ENCODE peak calls at places on chromosomes 3 and 15, in six cellular contexts. X, G, M, H, I and F are unnamed samples.

GRCh38 chr15:65918357-65918920 is 49.1 kb downstream of the RAB11A start:
- DNase-seq in G (no peak), I (no peak), H (no peak), M (no peak), X (no peak), F (no peak)

GRCh38 chr3:141575879-141576743 is 89.3 kb downstream of the RASA2 start:
- DNase-seq in H (no peak), X (peak), G (no peak), M (peak), I (no peak), F (peak)

GRCh38 chr3:156273068-156273709 is 152.8 kb downstream of the KCNAB1 start:
- DNase-seq in H (no peak), M (no peak), G (no peak), I (no peak), X (no peak), F (no peak)

GRCh38 chr15:91632981-91633380 is 220.5 kb upstream of the SLCO3A1 start:
- DNase-seq in X (no peak), G (no peak), H (no peak), I (no peak), M (no peak), F (no peak)

GRCh38 chr3:9595877-9596276 is 42.3 kb upstream of the LHFPL4 start:
- DNase-seq in M (peak), I (no peak), H (no peak), G (no peak), X (no peak), F (no peak)

GRCh38 chr15:60798821-60799220 is 319.9 kb upstream of the ICE2 start:
- DNase-seq in M (no peak), X (peak), G (no peak), I (no peak), H (no peak), F (peak)

GRCh38 chr3:173748140-173748539 is 350.6 kb downstream of the NLGN1 start:
- DNase-seq in M (no peak), I (no peak), G (no peak), H (no peak), X (no peak), F (no peak)

GRCh38 chr3:126508539-126508938 is 9.0 kb downstream of the UROC1 start:
- DNase-seq in I (peak), M (no peak), H (no peak), X (no peak), G (no peak), F (no peak)

GRCh38 chr3:23537006-23537620 is 268.6 kb upstream of the UBE2E1 start:
- DNase-seq in H (no peak), I (no peak), M (no peak), G (no peak), X (no peak), F (no peak)

GRCh38 chr3:143497382-143497781 is 350.9 kb downstream of the SLC9A9 start:
- DNase-seq in H (no peak), I (no peak), X (no peak), G (no peak), M (no peak), F (no peak)

GRCh38 chr3:12663311-12663935 is 494 bp downstream of the RAF1 start:
- DNase-seq in H (peak), X (no peak), G (no peak), M (peak), I (no peak), F (no peak)

GRCh38 chr3:195549931-195550519 is 6.9 kb upstream of the PPP1R2 start:
- DNase-seq in X (peak), G (no peak), H (peak), I (no peak), M (peak), F (peak)

GRCh38 chr3:71050133-71050520 is 533.4 kb downstream of the FOXP1 start:
- DNase-seq in G (no peak), I (no peak), M (no peak), H (no peak), X (no peak), F (no peak)

GRCh38 chr15:70670680-70671079 is 92.7 kb downstream of the UACA start:
- DNase-seq in H (no peak), I (no peak), G (no peak), X (no peak), M (no peak), F (no peak)

GRCh38 chr15:81296673-81297072 is 27.3 kb downstream of the STARD5 start:
- DNase-seq in H (peak), M (peak), I (peak), G (no peak), X (peak), F (peak)

GRCh38 chr3:79012530-79012913 is 755.3 kb downstream of the ROBO1 start:
- DNase-seq in G (no peak), X (no peak), H (no peak), M (no peak), I (no peak), F (no peak)

DNA sequence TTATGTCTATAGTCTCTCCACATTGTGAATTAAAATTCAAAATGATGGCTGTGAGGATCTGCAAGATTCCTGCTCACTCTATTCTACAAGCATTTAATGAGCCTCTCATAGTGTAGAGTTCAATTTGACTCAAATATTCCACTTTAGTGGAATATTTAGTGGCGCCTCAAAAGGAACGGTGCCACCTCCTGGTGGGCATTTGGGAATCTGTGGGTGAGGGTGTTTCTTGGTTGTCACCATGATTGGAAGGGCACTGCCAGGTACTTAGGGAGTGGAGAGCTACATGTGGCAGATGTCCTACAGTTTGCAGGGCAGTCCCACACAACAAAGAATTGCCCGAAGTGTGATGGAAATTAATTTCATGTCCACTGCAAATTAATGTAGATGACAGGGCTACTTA is 21.5 kb upstream of the KCNMB3 start:
- DNase-seq in H (no peak), X (no peak), I (no peak), M (no peak), G (no peak), F (no peak)
- TF ChIP-seq CTCF in H (no peak), X (peak), I (no peak), M (no peak), G (peak), F (no peak)

GRCh38 chr3:51681453-51681852 is 10.4 kb downstream of the TEX264 start:
- DNase-seq in M (peak), I (no peak), X (no peak), H (peak), G (no peak), F (no peak)

GRCh38 chr3:51682526-51682925 is 11.5 kb downstream of the TEX264 start:
- DNase-seq in X (no peak), G (no peak), H (no peak), M (no peak), I (no peak), F (no peak)

GRCh38 chr3:51680663-51681230 is 9.7 kb downstream of the TEX264 start:
- DNase-seq in X (no peak), H (no peak), G (no peak), M (peak), I (no peak), F (no peak)

GRCh38 chr3:51683566-51683965 is 12.5 kb downstream of the TEX264 start:
- DNase-seq in M (no peak), G (no peak), I (no peak), H (peak), X (no peak), F (no peak)

GRCh38 chr3:51682079-51682478 is 11.0 kb downstream of the TEX264 start:
- DNase-seq in M (peak), H (peak), X (peak), G (peak), I (peak), F (peak)
- TF ChIP-seq CTCF in M (peak), H (peak), X (peak), G (peak), I (peak), F (peak)

DNA sequence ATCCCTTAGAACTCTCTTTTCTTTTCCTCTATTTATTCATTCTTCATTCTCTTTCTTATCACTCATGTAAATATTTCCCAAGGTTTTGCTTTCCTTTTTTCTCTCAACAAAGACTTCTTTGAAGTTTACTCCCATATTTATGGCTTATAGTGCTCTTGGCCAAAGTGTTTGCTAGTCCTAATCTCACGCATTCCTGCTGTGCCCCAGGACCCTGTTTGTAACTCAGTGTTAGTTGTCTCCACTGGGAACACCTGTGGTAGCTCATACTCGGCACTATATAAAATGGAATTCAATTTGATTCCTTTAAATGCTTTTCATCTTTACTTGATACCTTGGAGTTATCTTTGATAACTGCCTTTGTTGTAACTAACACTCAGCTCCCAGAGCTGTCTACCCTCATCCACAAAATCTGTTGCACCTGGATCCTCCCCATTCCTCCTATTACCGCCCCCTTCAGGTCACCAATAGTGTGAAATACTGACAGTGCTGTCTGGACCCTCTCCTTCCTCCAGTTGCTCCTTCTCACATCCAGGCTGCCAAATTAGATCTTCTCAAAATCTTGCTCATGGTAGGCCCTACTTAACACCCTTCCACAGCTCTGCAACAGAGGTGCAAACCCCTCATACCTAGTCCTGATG is 76.8 kb downstream of the TIGIT start:
- DNase-seq in H (no peak), I (no peak), G (no peak), M (no peak), X (no peak), F (no peak)
- TF ChIP-seq CTCF in H (no peak), I (no peak), G (peak), M (no peak), X (peak), F (no peak)

GRCh38 chr3:128273841-128274573 is 120.7 kb downstream of the EEFSEC start:
- DNase-seq in M (no peak), H (no peak), I (no peak), G (no peak), X (no peak), F (no peak)

GRCh38 chr3:128276151-128276445 is 122.8 kb downstream of the EEFSEC start:
- DNase-seq in G (no peak), M (no peak), X (no peak), I (no peak), H (no peak), F (no peak)

GRCh38 chr3:128273116-128273840 is 120.0 kb downstream of the EEFSEC start:
- DNase-seq in I (no peak), H (no peak), X (no peak), G (no peak), M (no peak), F (no peak)

GRCh38 chr3:128275316-128276150 is 122.3 kb downstream of the EEFSEC start:
- DNase-seq in G (no peak), H (no peak), I (no peak), M (no peak), X (no peak), F (no peak)

GRCh38 chr3:128274837-128275236 is 121.6 kb downstream of the EEFSEC start:
- DNase-seq in X (no peak), M (no peak), H (no peak), G (peak), I (no peak), F (no peak)
- TF ChIP-seq CTCF in X (no peak), M (no peak), H (no peak), G (no peak), I (no peak), F (no peak)

DNA sequence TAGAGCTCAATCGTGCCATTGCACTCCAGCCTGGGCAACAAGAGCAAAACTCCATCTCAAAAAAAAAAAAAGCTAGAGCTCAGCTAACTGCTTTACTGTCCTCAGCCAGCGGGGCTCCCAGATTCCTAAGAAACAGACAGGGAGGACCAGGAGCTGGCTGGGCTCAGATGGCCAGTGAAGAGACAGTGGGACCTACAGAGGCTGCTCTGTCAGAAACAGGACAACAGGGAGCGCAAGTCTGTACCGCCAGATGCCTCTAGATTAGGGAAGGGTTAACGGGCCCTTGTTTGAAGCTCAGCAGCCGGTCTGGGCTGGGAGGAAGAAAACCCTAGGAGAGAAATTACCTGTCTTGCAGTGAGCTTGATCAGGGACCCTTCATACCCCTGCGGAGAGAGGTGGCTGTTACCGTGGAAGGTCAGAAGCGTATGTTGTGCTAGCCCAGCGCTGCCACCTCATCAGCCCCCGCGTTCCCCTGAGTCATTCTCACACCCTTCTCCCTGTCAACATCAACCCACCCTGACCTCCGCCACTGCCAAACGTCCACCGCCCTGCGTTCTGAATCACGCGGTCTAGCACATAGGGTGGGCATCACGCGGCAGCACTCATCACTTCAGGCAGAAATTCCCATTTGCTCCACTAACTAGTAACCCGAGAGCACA is 25.3 kb downstream of the RBPMS2 start:
- DNase-seq in M (no peak), X (no peak), I (no peak), G (no peak), H (no peak), F (no peak)
- TF ChIP-seq CTCF in M (no peak), X (no peak), I (no peak), G (no peak), H (no peak), F (no peak)

GRCh38 chr3:94004301-94004910 is 24.0 kb downstream of the STX19 start:
- DNase-seq in H (no peak), G (peak), M (peak), X (peak), I (no peak), F (peak)
- TF ChIP-seq CTCF in H (peak), G (peak), M (peak), X (peak), I (peak), F (peak)

GRCh38 chr3:171586274-171586673 is 126.1 kb upstream of the TNIK start:
- DNase-seq in X (no peak), M (no peak), G (no peak), H (no peak), I (no peak), F (no peak)

DNA sequence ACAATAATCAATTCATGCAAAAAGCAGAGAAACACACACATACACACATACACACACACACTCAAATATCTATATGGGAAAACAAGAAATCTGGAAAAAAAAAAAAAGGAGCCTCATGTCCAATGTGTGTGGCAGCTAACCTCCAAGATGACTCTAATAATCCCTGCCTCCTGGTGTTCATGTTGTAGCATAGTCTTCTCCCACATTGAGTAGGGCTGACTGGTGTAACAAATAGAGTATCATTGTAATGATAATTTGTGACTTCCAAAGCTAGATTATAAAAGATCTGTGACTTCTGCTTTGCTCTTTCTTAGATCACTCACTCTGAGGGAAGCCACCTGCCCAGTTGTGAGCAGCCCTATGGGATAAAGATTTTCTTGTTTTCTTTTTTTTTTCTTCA is 130.9 kb upstream of the TNIK start:
- DNase-seq in I (no peak), M (no peak), X (no peak), G (no peak), H (no peak), F (no peak)
- TF ChIP-seq CTCF in I (no peak), M (no peak), X (no peak), G (no peak), H (no peak), F (no peak)

GRCh38 chr3:89562373-89562772 is 455.0 kb downstream of the EPHA3 start:
- DNase-seq in M (no peak), H (no peak), G (no peak), I (no peak), X (no peak), F (no peak)
- TF ChIP-seq CTCF in M (no peak), H (no peak), G (no peak), I (no peak), X (no peak), F (no peak)

DNA sequence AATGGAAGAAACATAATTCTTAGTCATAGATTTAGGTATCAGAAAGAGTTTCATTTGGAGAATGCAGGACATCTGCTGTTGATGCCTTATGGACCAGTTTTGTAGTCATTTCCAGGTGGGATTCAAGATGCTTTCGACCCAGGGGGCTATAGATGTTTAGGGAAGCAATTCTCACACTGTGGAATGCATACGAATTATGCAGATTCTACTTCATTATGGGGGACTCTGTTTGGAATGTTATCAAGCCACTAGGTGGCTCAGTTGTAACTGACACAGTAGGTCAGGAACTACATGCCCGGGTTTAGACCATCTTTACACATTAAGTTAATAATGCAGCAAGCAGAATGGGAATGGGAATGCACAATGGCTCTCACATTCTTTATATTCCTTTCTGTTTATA is 1359.8 kb downstream of the ZPLD1 start:
- DNase-seq in M (no peak), X (no peak), G (no peak), I (no peak), H (no peak), F (no peak)
- TF ChIP-seq CTCF in M (no peak), X (peak), G (no peak), I (no peak), H (no peak), F (no peak)

DNA sequence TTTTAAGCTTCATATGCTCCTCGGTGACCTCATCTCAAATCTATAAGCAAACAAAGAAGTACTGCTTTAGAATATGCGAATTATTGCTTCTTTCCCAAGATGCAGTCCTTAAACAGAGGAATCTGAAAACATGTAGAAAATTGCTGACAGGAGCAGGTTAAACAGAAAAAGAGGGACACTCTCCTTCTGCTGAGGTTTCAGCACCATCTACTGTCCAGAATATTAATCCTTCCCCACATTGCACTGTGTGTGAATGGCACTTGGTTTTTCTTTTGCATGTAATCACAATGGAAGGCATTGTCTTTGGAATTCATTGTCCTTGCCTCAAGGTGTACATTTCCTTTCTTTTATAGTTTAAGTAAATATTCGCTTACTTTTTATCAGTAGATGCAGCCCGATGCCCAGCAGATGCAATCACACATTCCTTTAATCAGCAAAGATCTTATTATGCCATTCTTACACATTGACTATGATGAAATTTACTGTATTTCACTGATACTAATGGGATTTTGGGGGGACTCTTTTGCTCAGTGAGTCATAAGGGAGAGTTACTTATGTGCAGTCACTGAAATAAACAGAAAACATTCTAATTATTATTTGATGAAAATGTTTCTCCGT is 94.6 kb downstream of the IL5RA start:
- DNase-seq in H (no peak), X (peak), M (peak), I (no peak), G (no peak), F (no peak)
- TF ChIP-seq CTCF in H (no peak), X (peak), M (no peak), I (peak), G (no peak), F (no peak)